ENCODE peak calls at places on chromosomes 4 and X, in six cellular contexts. F, V, P, N, R and I are unnamed samples.

GRCh38 chrX:50903387-50904027 is 7.0 kb upstream of the BMP15 start:
- DNase-seq in F (peak; percentile 20), V (peak; percentile 47), P (peak; percentile 47), N (no peak), R (peak; percentile 54), I (peak; percentile 26)

GRCh38 chr4:147823135-147823534 is 91.2 kb downstream of the ARHGAP10 start:
- DNase-seq in F (no peak), V (peak; percentile 60), P (no peak), N (no peak), R (no peak), I (peak; percentile 68)

GRCh38 chrX:40805404-40805803 is 70.1 kb upstream of the MED14 start:
- DNase-seq in F (no peak), V (no peak), P (no peak), N (no peak), R (no peak), I (no peak)

GRCh38 chr4:1520145-1520661 is 114.0 kb upstream of the NKX1-1 start:
- DNase-seq in F (no peak), V (no peak), P (no peak), N (no peak), R (no peak), I (no peak)

GRCh38 chrX:47218920-47219815 is 687 bp downstream of the CDK16 start:
- DNase-seq in F (no peak), V (no peak), P (peak; percentile 55), N (peak; percentile 55), R (no peak), I (no peak)

GRCh38 chr4:93407493-93408275 is 420.9 kb upstream of the ATOH1 start:
- DNase-seq in F (no peak), V (no peak), P (no peak), N (no peak), R (no peak), I (no peak)

GRCh38 chr4:123232439-123232838 is 164.2 kb upstream of the SPRY1 start:
- DNase-seq in F (no peak), V (peak; percentile 59), P (no peak), N (no peak), R (peak; percentile 74), I (peak; percentile 69)

GRCh38 chrX:63101879-63102620 is 249.1 kb downstream of the SPIN4 start:
- DNase-seq in F (no peak), V (no peak), P (no peak), N (no peak), R (no peak), I (no peak)

GRCh38 chr4:102404551-102404969 is 59.3 kb upstream of the SLC39A8 start:
- DNase-seq in F (no peak), V (peak; percentile 28), P (no peak), N (no peak), R (no peak), I (no peak)

GRCh38 chrX:81261576-81261975 is 59.7 kb downstream of the SH3BGRL start:
- DNase-seq in F (no peak), V (no peak), P (no peak), N (no peak), R (peak; percentile 29), I (peak; percentile 49)

GRCh38 chrX:40245411-40246140 is 147.8 kb upstream of the BCOR start:
- DNase-seq in F (no peak), V (peak; percentile 61), P (no peak), N (no peak), R (no peak), I (no peak)

GRCh38 chr4:145709843-145710242 is 29.9 kb downstream of the C4orf51 start:
- DNase-seq in F (no peak), V (peak; percentile 84), P (no peak), N (no peak), R (peak; percentile 85), I (peak; percentile 98)

DNA sequence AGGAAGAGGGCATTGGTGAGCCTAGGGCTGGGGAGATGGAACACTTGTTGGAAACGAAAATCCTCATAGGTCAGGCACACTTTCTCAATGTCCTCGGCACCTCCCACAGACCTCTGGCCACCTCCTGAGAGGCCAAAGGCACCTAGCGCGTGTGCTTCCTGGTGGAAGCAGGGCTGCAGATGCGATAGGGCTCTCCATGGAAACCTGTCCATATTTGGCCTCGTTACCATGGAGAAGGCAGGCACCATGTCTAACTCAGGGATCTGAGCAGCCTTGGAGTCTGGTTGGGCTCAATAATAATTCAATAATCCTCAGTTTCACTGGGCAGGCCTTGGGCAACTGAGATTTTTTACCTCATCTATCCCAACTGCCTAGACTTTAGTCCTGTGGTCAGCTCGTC is 58.3 kb downstream of the RAI2 start:
- DNase-seq in F (no peak), V (no peak), P (no peak), N (no peak), R (peak; percentile 35), I (no peak)
- H4K91ac ChIP-seq in F (no peak overlapping the region), V (no peak overlapping the region), P (no peak overlapping the region), N (no peak overlapping the region), R (no peak overlapping the region), I (no peak overlapping the region)

GRCh38 chrX:116272881-116273280 is 102.3 kb downstream of the AGTR2 start:
- DNase-seq in F (no peak), V (no peak), P (no peak), N (no peak), R (peak; percentile 34), I (no peak)
- H4K91ac ChIP-seq in F (no peak overlapping the region), V (no peak overlapping the region), P (no peak overlapping the region), N (no peak overlapping the region), R (no peak overlapping the region), I (no peak overlapping the region)

GRCh38 chr4:111326450-111326849 is 703.6 kb upstream of the PITX2 start:
- DNase-seq in F (no peak), V (no peak), P (no peak), N (no peak), R (no peak), I (no peak)
- H4K91ac ChIP-seq in F (no peak overlapping the region), V (no peak overlapping the region), P (no peak overlapping the region), N (no peak overlapping the region), R (no peak overlapping the region), I (no peak overlapping the region)

GRCh38 chr4:53548662-53549061 is 42.6 kb downstream of the LNX1 start:
- DNase-seq in F (no peak), V (no peak), P (no peak), N (no peak), R (no peak), I (no peak)

GRCh38 chr4:53551281-53551864 is 39.9 kb downstream of the LNX1 start:
- DNase-seq in F (no peak), V (no peak), P (no peak), N (no peak), R (no peak), I (no peak)

GRCh38 chr4:53545238-53545637 is 46.0 kb downstream of the LNX1 start:
- DNase-seq in F (no peak), V (no peak), P (no peak), N (no peak), R (no peak), I (no peak)

GRCh38 chr4:53545942-53546581 is 45.2 kb downstream of the LNX1 start:
- DNase-seq in F (no peak), V (no peak), P (no peak), N (no peak), R (no peak), I (no peak)

GRCh38 chr4:53547983-53548382 is 43.3 kb downstream of the LNX1 start:
- DNase-seq in F (no peak), V (no peak), P (no peak), N (no peak), R (no peak), I (no peak)
- H4K91ac ChIP-seq in F (no peak overlapping the region), V (no peak overlapping the region), P (no peak overlapping the region), N (no peak overlapping the region), R (no peak overlapping the region), I (no peak overlapping the region)

DNA sequence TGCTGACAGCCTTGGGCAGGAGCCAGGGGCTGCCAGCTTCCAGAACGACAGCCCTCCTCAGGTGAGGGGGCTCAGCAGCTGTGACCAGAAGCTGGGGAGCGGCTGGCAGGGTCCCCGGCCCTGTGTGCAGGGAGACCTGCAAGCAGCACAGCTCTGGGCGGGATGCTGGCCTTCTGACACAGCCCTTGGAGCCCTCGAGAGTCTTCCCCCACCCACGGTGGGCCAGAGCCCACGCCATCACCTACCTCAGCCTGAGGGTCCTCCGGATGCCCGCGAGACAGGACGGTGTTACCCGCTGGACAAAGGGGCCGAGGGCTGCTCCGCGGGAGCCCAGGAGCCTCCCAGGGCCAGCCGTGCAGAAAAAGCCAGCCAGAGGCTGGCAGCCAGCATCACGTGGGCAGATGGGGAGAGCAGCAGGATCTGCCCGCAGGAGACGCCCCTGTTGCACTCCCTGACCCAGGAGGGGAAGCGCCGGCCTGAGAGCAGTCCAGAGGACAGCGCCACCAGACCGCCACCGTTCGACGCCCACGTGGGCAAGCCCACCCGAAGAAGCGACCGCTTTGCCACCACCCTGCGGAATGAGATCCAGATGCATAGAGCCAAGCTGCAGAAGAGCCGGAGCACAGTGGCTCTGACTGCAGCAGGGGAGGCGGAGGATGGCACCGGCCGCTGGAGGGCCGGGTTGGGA is 71.8 kb upstream of the CLDN34 start:
- DNase-seq in F (no peak), V (no peak), P (no peak), N (no peak), R (no peak), I (no peak)
- H4K91ac ChIP-seq in F (no peak overlapping the region), V (no peak overlapping the region), P (no peak overlapping the region), N (no peak overlapping the region), R (no peak overlapping the region), I (no peak overlapping the region)

DNA sequence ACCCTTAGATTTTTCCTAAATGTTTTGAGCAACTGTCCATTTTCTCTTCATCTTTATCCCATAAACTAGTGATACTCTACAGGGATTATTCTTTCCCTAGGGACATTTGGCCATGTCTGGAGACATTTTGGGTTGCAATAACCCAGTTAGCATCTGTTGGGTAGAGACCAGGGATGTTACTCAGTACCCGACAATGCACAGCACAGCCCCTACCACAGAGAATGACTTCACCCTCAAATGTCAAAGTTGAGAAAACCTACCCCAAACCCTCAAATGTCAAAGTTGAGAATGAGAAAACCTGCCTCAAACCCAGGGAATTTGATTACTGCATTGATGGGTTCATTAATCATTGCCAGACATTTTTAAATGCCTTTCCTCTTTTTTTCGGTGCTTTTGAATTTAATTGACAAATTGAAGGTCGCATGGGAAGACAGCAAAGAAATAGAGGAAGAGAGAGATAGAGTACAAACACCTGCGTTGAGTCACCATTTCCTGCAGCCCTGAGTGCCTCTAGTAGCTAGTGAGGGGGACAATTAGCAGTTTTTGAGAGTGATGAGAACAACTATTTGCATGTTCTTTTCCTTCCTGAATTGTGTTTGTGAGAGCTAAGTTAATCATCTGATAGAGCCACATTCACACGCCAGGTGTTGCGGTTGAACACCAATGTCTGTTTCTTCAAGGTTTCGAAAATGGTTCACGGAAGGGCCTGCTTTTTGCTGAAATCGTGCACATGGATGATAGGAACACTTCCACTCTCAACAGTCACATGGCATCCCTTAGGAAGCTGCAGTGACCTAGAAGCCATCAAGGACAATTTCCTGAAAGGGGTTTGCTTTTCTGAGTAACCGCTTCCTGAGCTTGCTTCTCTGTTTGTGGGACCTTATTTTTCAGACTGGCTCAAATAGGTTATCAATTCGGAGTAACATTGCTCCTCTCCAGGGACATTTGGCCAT is 203.9 kb upstream of the VCX3A start:
- DNase-seq in F (no peak), V (no peak), P (no peak), N (no peak), R (no peak), I (no peak)
- H4K91ac ChIP-seq in F (no peak overlapping the region), V (no peak overlapping the region), P (no peak overlapping the region), N (no peak overlapping the region), R (no peak overlapping the region), I (no peak overlapping the region)

DNA sequence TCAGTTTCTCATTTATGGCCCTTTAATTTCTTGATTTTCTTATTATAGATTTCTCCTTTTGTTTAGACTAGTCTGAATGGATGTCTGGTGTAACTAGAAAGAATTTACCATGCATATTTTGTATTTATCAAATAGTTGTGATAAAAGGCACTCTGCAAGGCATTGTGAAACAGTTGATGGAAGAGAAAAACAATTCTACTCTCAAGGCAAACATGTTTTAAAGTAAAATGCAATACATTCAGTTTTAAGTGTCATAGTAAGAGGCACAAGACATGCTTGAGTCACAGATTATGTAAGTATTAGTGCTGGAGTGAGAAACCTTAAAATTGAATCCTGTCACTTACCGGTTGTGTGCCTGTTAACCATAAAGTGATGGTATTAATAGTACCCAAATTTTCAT is 283.3 kb upstream of the DKK2 start:
- DNase-seq in F (no peak), V (no peak), P (no peak), N (no peak), R (peak; percentile 66), I (no peak)
- H4K91ac ChIP-seq in F (no peak overlapping the region), V (no peak overlapping the region), P (no peak overlapping the region), N (no peak overlapping the region), R (no peak overlapping the region), I (no peak overlapping the region)